ENCODE peak calls at places on chromosomes 11 and 22, in ten cellular contexts. E, Z, I, O, J, G, N, W, H and P are unnamed samples.

GRCh38 chr11:86798988-86799387 is 1.4 kb upstream of the PRSS23 start:
- DNase-seq in E (no peak), Z (no peak), I (no peak), O (no peak), J (no peak), G (no peak), N (peak; percentile 97), W (peak; percentile 65), H (no peak), P (no peak)

GRCh38 chr22:37428649-37429586 is 1.6 kb upstream of the ELFN2 start:
- DNase-seq in E (peak; percentile 36), Z (no peak), I (peak; percentile 71), O (no peak), J (no peak), G (peak; percentile 47), N (peak; percentile 38), W (no peak), H (peak; percentile 50), P (peak; percentile 57)

GRCh38 chr11:117828641-117829368 is 4.3 kb upstream of the FXYD2 start:
- DNase-seq in E (no peak), Z (peak; percentile 63), I (peak; percentile 37), O (peak; percentile 57), J (no peak), G (peak; percentile 82), N (peak; percentile 68), W (no peak), H (peak; percentile 87), P (peak; percentile 53)

GRCh38 chr11:103499710-103500340 is 390.6 kb downstream of the DYNC2H1 start:
- DNase-seq in E (no peak), Z (no peak), I (no peak), O (no peak), J (no peak), G (no peak), N (no peak), W (no peak), H (no peak), P (no peak)

GRCh38 chr22:31881198-31881597 is 63.1 kb upstream of the YWHAH start:
- DNase-seq in E (no peak), Z (no peak), I (no peak), O (no peak), J (no peak), G (no peak), N (no peak), W (no peak), H (no peak), P (no peak)

GRCh38 chr11:119847836-119848235 is 118.8 kb upstream of the NECTIN1 start:
- DNase-seq in E (no peak), Z (no peak), I (no peak), O (no peak), J (no peak), G (no peak), N (no peak), W (no peak), H (no peak), P (no peak)

GRCh38 chr11:69492201-69492991 is 10.9 kb downstream of the LINC01488 start:
- DNase-seq in E (no peak), Z (no peak), I (no peak), O (no peak), J (no peak), G (no peak), N (peak; percentile 13), W (no peak), H (no peak), P (no peak)

GRCh38 chr11:33564856-33565453 is 135.7 kb downstream of the C11orf91 start:
- DNase-seq in E (no peak), Z (no peak), I (no peak), O (no peak), J (peak; percentile 65), G (no peak), N (no peak), W (no peak), H (no peak), P (no peak)

GRCh38 chr11:63622318-63622717 is 8.1 kb upstream of the PLAAT3 start:
- DNase-seq in E (no peak), Z (no peak), I (no peak), O (peak; percentile 33), J (no peak), G (no peak), N (no peak), W (no peak), H (no peak), P (no peak)

GRCh38 chr11:92556435-92556834 is 331.8 kb downstream of the FAT3 start:
- DNase-seq in E (no peak), Z (no peak), I (no peak), O (peak; percentile 2), J (no peak), G (no peak), N (no peak), W (no peak), H (no peak), P (no peak)

GRCh38 chr11:118633979-118634378 is 26.6 kb downstream of the PHLDB1 start:
- DNase-seq in E (no peak), Z (no peak), I (no peak), O (no peak), J (no peak), G (no peak), N (peak; percentile 37), W (no peak), H (no peak), P (no peak)